ENCODE peak calls at places on chromosome 10, in ten cellular contexts. W, M, E, R, B, Z, V, X, S and L are unnamed samples.

GRCh38 chr10:111117528-111118277 is 40.9 kb downstream of the ADRA2A start:
- DNase-seq in W (no peak), M (no peak), E (no peak), R (no peak), B (no peak), Z (no peak), V (no peak), X (no peak), S (no peak), L (no peak)

GRCh38 chr10:75377869-75378268 is 23.7 kb downstream of the ZNF503 start:
- DNase-seq in W (no peak), M (no peak), E (no peak), R (no peak), B (no peak), Z (no peak), V (no peak), X (no peak), S (no peak), L (no peak)

GRCh38 chr10:72275351-72276012 is 1.8 kb downstream of the DDIT4 start:
- DNase-seq in W (no peak), M (peak; percentile 56), E (no peak), R (peak; percentile 42), B (no peak), Z (peak; percentile 31), V (no peak), X (no peak), S (peak; percentile 82), L (no peak)

GRCh38 chr10:132206806-132207535 is 20.2 kb downstream of the DPYSL4 start:
- DNase-seq in W (no peak), M (no peak), E (no peak), R (no peak), B (no peak), Z (no peak), V (no peak), X (no peak), S (no peak), L (no peak)

GRCh38 chr10:132151951-132152505 is 34.7 kb upstream of the DPYSL4 start:
- DNase-seq in W (no peak), M (no peak), E (no peak), R (no peak), B (no peak), Z (no peak), V (no peak), X (no peak), S (no peak), L (no peak)

GRCh38 chr10:73113543-73113942 is 3.3 kb downstream of the NUDT13 start:
- DNase-seq in W (no peak), M (no peak), E (peak; percentile 48), R (peak; percentile 58), B (no peak), Z (peak; percentile 68), V (no peak), X (no peak), S (no peak), L (peak; percentile 28)

GRCh38 chr10:76397210-76397881 is 965.9 kb downstream of the LRMDA start:
- DNase-seq in W (peak; percentile 91), M (no peak), E (no peak), R (peak; percentile 49), B (no peak), Z (peak; percentile 40), V (no peak), X (no peak), S (no peak), L (no peak)

GRCh38 chr10:102009801-102010425 is 46.1 kb downstream of the ARMH3 start:
- DNase-seq in W (peak; percentile 81), M (peak; percentile 16), E (peak; percentile 90), R (peak; percentile 95), B (peak; percentile 10), Z (peak; percentile 92), V (peak; percentile 45), X (peak; percentile 74), S (peak; percentile 76), L (peak; percentile 92)

GRCh38 chr10:44071479-44071878 is 313.4 kb downstream of the CXCL12 start:
- DNase-seq in W (peak; percentile 54), M (no peak), E (peak; percentile 68), R (peak; percentile 96), B (no peak), Z (peak; percentile 81), V (no peak), X (no peak), S (no peak), L (no peak)

GRCh38 chr10:119306514-119306951 is 99.2 kb downstream of the GRK5 start:
- DNase-seq in W (no peak), M (peak; percentile 52), E (peak; percentile 23), R (no peak), B (no peak), Z (no peak), V (peak; percentile 84), X (no peak), S (no peak), L (peak; percentile 28)